ENCODE peak calls at places on chromosomes 12 and 14, in four cellular contexts. One of them, this sample, is unnamed.

GRCh38 chr14:30873308-30874119 is 845 bp upstream of the COCH start:
- DNase-seq in activated CD4-positive, alpha-beta T cell treated with anti-CD3 and anti-CD28 coated beads, Interleukin-2, amount 10 ng/mL, durations not matched to agents 7 days and 5 days: no peak
- DNase-seq in heart left ventricle: no peak
- DNase-seq in psoas muscle: no peak
- DNase-seq in this sample: no peak

GRCh38 chr14:55556929-55557623 is 22.9 kb upstream of the KTN1 start:
- DNase-seq in heart left ventricle: peak
- DNase-seq in psoas muscle: peak
- DNase-seq in activated CD4-positive, alpha-beta T cell treated with anti-CD3 and anti-CD28 coated beads, Interleukin-2, amount 10 ng/mL, durations not matched to agents 7 days and 5 days: no peak
- DNase-seq in this sample: no peak

GRCh38 chr12:15356831-15357456 is 34.6 kb downstream of the PTPRO start:
- DNase-seq in activated CD4-positive, alpha-beta T cell treated with anti-CD3 and anti-CD28 coated beads, Interleukin-2, amount 10 ng/mL, durations not matched to agents 7 days and 5 days: no peak
- DNase-seq in psoas muscle: no peak
- DNase-seq in heart left ventricle: no peak
- DNase-seq in this sample: no peak

GRCh38 chr12:116332705-116333380 is 55.4 kb upstream of the MED13L start:
- DNase-seq in psoas muscle: no peak
- DNase-seq in activated CD4-positive, alpha-beta T cell treated with anti-CD3 and anti-CD28 coated beads, Interleukin-2, amount 10 ng/mL, durations not matched to agents 7 days and 5 days: no peak
- DNase-seq in heart left ventricle: no peak
- DNase-seq in this sample: no peak

GRCh38 chr12:69527506-69528272 is 57.5 kb downstream of the FRS2 start:
- DNase-seq in heart left ventricle: no peak
- DNase-seq in psoas muscle: no peak
- DNase-seq in activated CD4-positive, alpha-beta T cell treated with anti-CD3 and anti-CD28 coated beads, Interleukin-2, amount 10 ng/mL, durations not matched to agents 7 days and 5 days: no peak
- DNase-seq in this sample: no peak

GRCh38 chr14:23207146-23207540 is 23.7 kb upstream of the SLC7A8 start:
- DNase-seq in psoas muscle: no peak
- DNase-seq in activated CD4-positive, alpha-beta T cell treated with anti-CD3 and anti-CD28 coated beads, Interleukin-2, amount 10 ng/mL, durations not matched to agents 7 days and 5 days: no peak
- DNase-seq in heart left ventricle: no peak
- DNase-seq in this sample: no peak

GRCh38 chr12:67827820-67828383 is 161.3 kb upstream of the IFNG-AS1 start:
- DNase-seq in activated CD4-positive, alpha-beta T cell treated with anti-CD3 and anti-CD28 coated beads, Interleukin-2, amount 10 ng/mL, durations not matched to agents 7 days and 5 days: no peak
- DNase-seq in heart left ventricle: no peak
- DNase-seq in psoas muscle: peak
- DNase-seq in this sample: no peak

GRCh38 chr14:66487159-66487558 is 988 bp downstream of the CCDC196 start:
- DNase-seq in psoas muscle: no peak
- DNase-seq in heart left ventricle: no peak
- DNase-seq in activated CD4-positive, alpha-beta T cell treated with anti-CD3 and anti-CD28 coated beads, Interleukin-2, amount 10 ng/mL, durations not matched to agents 7 days and 5 days: no peak
- DNase-seq in this sample: no peak

GRCh38 chr14:73173092-73173735 is 36.9 kb downstream of the PSEN1 start:
- DNase-seq in activated CD4-positive, alpha-beta T cell treated with anti-CD3 and anti-CD28 coated beads, Interleukin-2, amount 10 ng/mL, durations not matched to agents 7 days and 5 days: peak
- DNase-seq in heart left ventricle: no peak
- DNase-seq in psoas muscle: no peak
- DNase-seq in this sample: no peak

GRCh38 chr12:111084605-111085004 is 164.2 kb upstream of the MYL2 start:
- DNase-seq in heart left ventricle: no peak
- DNase-seq in psoas muscle: no peak
- DNase-seq in activated CD4-positive, alpha-beta T cell treated with anti-CD3 and anti-CD28 coated beads, Interleukin-2, amount 10 ng/mL, durations not matched to agents 7 days and 5 days: no peak
- DNase-seq in this sample: no peak

GRCh38 chr12:92649511-92650227 is 53.1 kb upstream of the PLEKHG7 start:
- DNase-seq in psoas muscle: no peak
- DNase-seq in heart left ventricle: peak
- DNase-seq in activated CD4-positive, alpha-beta T cell treated with anti-CD3 and anti-CD28 coated beads, Interleukin-2, amount 10 ng/mL, durations not matched to agents 7 days and 5 days: peak
- DNase-seq in this sample: peak

GRCh38 chr12:124630791-124631313 is 63.4 kb upstream of the NCOR2 start:
- DNase-seq in activated CD4-positive, alpha-beta T cell treated with anti-CD3 and anti-CD28 coated beads, Interleukin-2, amount 10 ng/mL, durations not matched to agents 7 days and 5 days: no peak
- DNase-seq in psoas muscle: no peak
- DNase-seq in heart left ventricle: no peak
- DNase-seq in this sample: no peak

This sample was measured in neural crest cell.